ENCODE peak calls at places on chromosomes 11 and 22, in ten cellular contexts. B, R, K, F, H, G, T, Q, X and Y are unnamed samples.

GRCh38 chr11:129144256-129144655 is 47.9 kb downstream of the ARHGAP32 start:
- DNase-seq in B (no peak), H (no peak), R (peak; percentile 1), F (no peak), K (no peak), T (no peak), G (no peak), Q (no peak), X (no peak), Y (no peak)

GRCh38 chr11:115080923-115081322 is 402.6 kb downstream of the NXPE2 start:
- DNase-seq in K (no peak), Q (no peak), R (no peak), T (no peak), B (no peak), G (no peak), F (no peak), X (no peak), H (no peak), Y (no peak)

GRCh38 chr11:46367244-46367915 is 14.1 kb upstream of the MDK start:
- DNase-seq in K (peak; percentile 46), X (peak; percentile 61), B (peak; percentile 61), G (no peak), H (peak; percentile 69), F (no peak), Q (peak; percentile 76), R (peak; percentile 63), T (peak; percentile 64), Y (peak; percentile 61)

GRCh38 chr11:60343094-60343704 is 16.1 kb downstream of the MS4A6E start:
- DNase-seq in B (no peak), F (peak; percentile 27), K (no peak), Q (no peak), H (no peak), X (no peak), R (peak; percentile 11), G (no peak), T (no peak), Y (no peak)

GRCh38 chr11:104332110-104332509 is 168.2 kb upstream of the PDGFD start:
- DNase-seq in T (no peak), G (peak; percentile 9), Q (peak; percentile 68), X (no peak), H (no peak), B (no peak), F (no peak), K (no peak), R (no peak), Y (no peak)

GRCh38 chr22:32660292-32660691 is 141.2 kb upstream of the TIMP3 start:
- DNase-seq in B (peak; percentile 10), R (peak; percentile 68), T (peak; percentile 86), Q (peak; percentile 84), G (peak; percentile 68), F (peak; percentile 70), K (peak; percentile 30), H (peak; percentile 73), X (peak; percentile 13), Y (peak; percentile 6)

GRCh38 chr11:75237050-75237449 is 3.5 kb upstream of the TPBGL start:
- DNase-seq in H (no peak), T (no peak), G (no peak), K (no peak), Q (no peak), X (no peak), F (no peak), R (no peak), B (no peak), Y (no peak)

GRCh38 chr11:28981331-28981865 is 873.2 kb downstream of the METTL15 start:
- DNase-seq in X (no peak), R (peak; percentile 9), H (no peak), F (no peak), Q (no peak), G (no peak), T (no peak), K (no peak), B (no peak), Y (no peak)

GRCh38 chr11:14974021-14974698 is 2.0 kb upstream of the CALCA start:
- DNase-seq in H (peak; percentile 15), T (no peak), R (no peak), F (no peak), G (no peak), B (no peak), Q (peak; percentile 64), K (no peak), X (peak; percentile 4), Y (no peak)

GRCh38 chr11:103055174-103055890 is 36.6 kb downstream of the DCUN1D5 start:
- DNase-seq in R (peak; percentile 54), T (peak; percentile 64), H (peak; percentile 12), X (no peak), F (peak; percentile 62), Q (no peak), K (peak; percentile 20), G (peak; percentile 52), B (no peak), Y (no peak)

GRCh38 chr22:49255741-49256318 is 571.8 kb downstream of the BRD1 start:
- DNase-seq in X (no peak), K (no peak), T (no peak), B (no peak), Q (no peak), H (peak; percentile 31), F (no peak), R (no peak), G (no peak), Y (no peak)

GRCh38 chr22:46102752-46103151 is 47.6 kb upstream of the PPARA start:
- DNase-seq in X (no peak), Q (no peak), K (no peak), B (no peak), G (no peak), T (no peak), H (no peak), F (no peak), R (peak; percentile 40), Y (no peak)

GRCh38 chr22:44584256-44584902 is 86.3 kb upstream of the RTL6 start:
- DNase-seq in H (no peak), R (no peak), F (no peak), B (no peak), T (no peak), X (no peak), K (peak; percentile 51), G (no peak), Q (no peak), Y (no peak)

GRCh38 chr22:43002198-43002577 is 12.8 kb downstream of the PACSIN2 start:
- DNase-seq in K (no peak), X (no peak), R (no peak), H (peak; percentile 57), G (no peak), Q (no peak), T (peak; percentile 83), B (no peak), F (no peak), Y (no peak)

GRCh38 chr11:45319077-45319476 is 32.9 kb upstream of the SYT13 start:
- DNase-seq in T (no peak), G (no peak), H (no peak), X (no peak), R (no peak), Q (no peak), F (no peak), B (no peak), K (no peak), Y (no peak)

GRCh38 chr11:20839231-20839630 is 169.8 kb downstream of the NELL1 start:
- DNase-seq in X (no peak), G (no peak), Q (no peak), B (no peak), T (no peak), K (no peak), R (no peak), H (no peak), F (no peak), Y (no peak)

GRCh38 chr11:83004855-83005556 is 66.7 kb downstream of the RAB30 start:
- DNase-seq in K (no peak), H (peak; percentile 19), R (no peak), F (peak; percentile 77), T (no peak), Q (no peak), B (no peak), X (no peak), G (no peak), Y (no peak)

GRCh38 chr22:28948404-28948803 is 65.0 kb downstream of the ZNRF3 start:
- DNase-seq in H (no peak), Q (no peak), R (no peak), G (no peak), B (no peak), X (no peak), K (no peak), T (no peak), F (peak; percentile 85), Y (no peak)

GRCh38 chr11:7690648-7691047 is 15.6 kb downstream of the OVCH2 start:
- DNase-seq in F (no peak), X (no peak), G (peak; percentile 43), B (no peak), T (no peak), K (no peak), R (no peak), Q (no peak), H (peak; percentile 79), Y (no peak)

GRCh38 chr11:10268746-10269487 is 25.1 kb downstream of the SBF2 start:
- DNase-seq in G (no peak), Q (no peak), F (no peak), T (peak; percentile 61), R (no peak), X (no peak), K (no peak), B (no peak), H (no peak), Y (no peak)

GRCh38 chr11:62071408-62071807 is 52.4 kb upstream of the INCENP start:
- DNase-seq in K (no peak), X (no peak), B (no peak), R (no peak), Q (no peak), G (no peak), T (no peak), F (no peak), H (no peak), Y (no peak)